ENCODE peak calls at places on chromosomes 2 and 18, in four cellular contexts. H is K562, A is OCI-LY7, L is PC-3. M is an unnamed sample. For H4K20me1, the result is how much of the 10 kb centered on the place peaks cover.

GRCh38 chr2:82340578-82341053 is 2036.1 kb upstream of the LRRTM1 start:
- DNase-seq in H (no peak), A (no peak), L (no peak), M (no peak)

GRCh38 chr2:177334940-177335543 is 57.5 kb upstream of the AGPS start:
- DNase-seq in H (peak), A (peak), L (peak), M (peak)

GRCh38 chr18:45997689-45998088 is 30.6 kb upstream of the EPG5 start:
- DNase-seq in H (no peak), A (no peak), L (no peak), M (no peak)

GRCh38 chr18:23377669-23378469 is 75.2 kb upstream of the RIOK3 start:
- DNase-seq in H (no peak), A (no peak), L (peak), M (peak)

GRCh38 chr2:6025391-6025790 is 333.2 kb downstream of the SOX11 start:
- DNase-seq in H (no peak), A (no peak), L (no peak), M (no peak)

GRCh38 chr2:75505012-75505411 is 55.7 kb downstream of the EVA1A start:
- DNase-seq in H (no peak), A (no peak), L (no peak), M (no peak)

GRCh38 chr2:222753251-222753824 is 81.9 kb downstream of the MOGAT1 start:
- DNase-seq in H (no peak), A (no peak), L (peak), M (no peak)

GRCh38 chr18:5036523-5036922 is 160.5 kb downstream of the AKAIN1 start:
- DNase-seq in H (no peak), A (no peak), L (no peak), M (no peak)

GRCh38 chr2:214934006-214934405 is 124.5 kb upstream of the BARD1 start:
- DNase-seq in H (no peak), A (no peak), L (no peak), M (no peak)

GRCh38 chr2:176830362-176830761 is 382.2 kb upstream of the HNRNPA3 start:
- DNase-seq in H (no peak), A (peak), L (peak), M (no peak)

GRCh38 chr2:212536385-212537310 is 2.0 kb downstream of the ERBB4 start:
- DNase-seq in H (no peak), A (no peak), L (no peak), M (peak)

GRCh38 chr18:395481-396250 is 104.8 kb downstream of the COLEC12 start:
- DNase-seq in H (no peak), A (no peak), L (peak), M (peak)

GRCh38 chr2:105545731-105546622 is 147.1 kb upstream of the FHL2 start:
- DNase-seq in H (peak), A (peak), L (peak), M (peak)

GRCh38 chr2:197042613-197043248 is 116.2 kb upstream of the PGAP1 start:
- DNase-seq in H (no peak), A (no peak), L (peak), M (no peak)

GRCh38 chr18:75341267-75341666 is 86.2 kb downstream of the SMIM21 start:
- DNase-seq in H (no peak), A (no peak), L (no peak), M (no peak)

GRCh38 chr2:118047273-118047898 is 33.5 kb upstream of the CCDC93 start:
- DNase-seq in H (no peak), A (no peak), L (peak), M (peak)

GRCh38 chr18:33751613-33752221 is 173.7 kb downstream of the ASXL3 start:
- DNase-seq in H (no peak), A (peak), L (peak), M (peak)

GRCh38 chr2:40512246-40512645 is 60.4 kb upstream of the SLC8A1 start:
- DNase-seq in H (no peak), A (no peak), L (no peak), M (no peak)

GRCh38 chr18:9708882-9709877 is 1.1 kb downstream of the RAB31 start:
- DNase-seq in H (peak), A (no peak), L (no peak), M (peak)

GRCh38 chr2:239397856-239398470 is 2.9 kb downstream of the HDAC4 start:
- DNase-seq in H (no peak), A (no peak), L (no peak), M (no peak)

GRCh38 chr2:157159221-157159904 is 98.1 kb upstream of the GALNT5 start:
- DNase-seq in H (no peak), A (no peak), L (no peak), M (no peak)

GRCh38 chr2:8193686-8194615 is 487.9 kb upstream of the ID2 start:
- DNase-seq in H (no peak), A (no peak), L (no peak), M (no peak)

GRCh38 chr2:73163522-73164367 is 38.6 kb upstream of the NOTO start:
- DNase-seq in H (peak), A (peak), L (peak), M (peak)

GRCh38 chr2:74250189-74250631 is 51.8 kb downstream of the MTHFD2 start:
- DNase-seq in H (peak), A (peak), L (peak), M (peak)

GRCh38 chr2:119590873-119591272 is 46.6 kb downstream of the CFAP221 start:
- DNase-seq in H (no peak), A (no peak), L (no peak), M (no peak)

GRCh38 chr2:8872821-8873432 is 35.5 kb upstream of the KIDINS220 start:
- DNase-seq in H (peak), A (peak), L (peak), M (peak)

GRCh38 chr18:3726241-3726951 is 276.4 kb downstream of the TGIF1 start:
- DNase-seq in H (no peak), A (peak), L (no peak), M (no peak)

DNA sequence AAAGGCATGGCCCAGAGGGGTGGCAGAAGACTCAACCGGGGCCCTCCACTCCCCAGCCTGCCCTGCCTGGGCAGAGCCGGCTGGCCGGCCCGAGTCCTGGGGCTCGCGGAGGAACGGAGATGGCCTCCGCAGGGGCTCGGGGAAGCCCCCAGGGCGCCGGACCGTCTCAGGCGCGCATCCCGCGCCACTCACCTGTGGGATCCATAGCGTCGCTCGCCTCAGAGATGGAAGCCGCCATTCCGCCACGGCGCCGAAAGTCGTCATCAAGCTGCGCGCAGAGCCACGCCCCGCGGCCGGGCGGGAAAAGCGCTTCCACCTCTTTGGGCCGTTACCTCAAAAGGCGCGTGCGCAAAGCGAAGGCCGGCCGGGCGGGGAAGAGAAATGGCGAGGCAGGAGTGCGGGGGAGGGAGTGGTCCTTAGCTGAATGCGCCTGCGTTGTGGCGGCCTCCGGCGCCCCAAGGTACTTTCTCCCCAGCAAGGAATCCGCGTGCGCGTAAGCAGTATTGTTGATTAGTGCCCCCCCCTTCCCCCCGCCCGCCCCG is at the start of gene SMPD4:
- DNase-seq in H (peak), A (peak), L (peak), M (peak)
- H4K20me1 ChIP-seq in H (under half), A (under half), L (under half), M (under half)

GRCh38 chr2:240442891-240443715 is 7.6 kb downstream of the GPC1 start:
- DNase-seq in H (no peak), A (no peak), L (no peak), M (no peak)
- H4K20me1 ChIP-seq in H (under half), A (under half), L (under half), M (under half)

DNA sequence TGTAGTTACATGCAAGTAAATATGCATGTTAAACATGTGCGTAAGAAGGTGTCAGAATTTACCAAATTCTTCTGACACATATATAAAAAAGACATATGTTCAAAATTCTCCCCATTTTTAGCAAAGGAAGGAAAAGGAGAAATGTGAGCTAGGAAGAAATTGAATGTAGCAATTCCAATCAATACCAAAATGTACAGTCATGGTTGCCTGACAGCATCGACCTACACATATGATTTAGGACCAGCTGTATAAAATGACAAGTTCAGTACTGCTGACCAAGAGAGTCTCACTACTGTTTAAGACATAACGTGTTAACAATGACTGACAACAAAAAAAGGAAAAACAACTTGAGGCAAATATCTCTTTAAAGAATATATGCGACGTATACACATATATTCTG is 154.3 kb downstream of the WDPCP start:
- DNase-seq in H (no peak), A (no peak), L (no peak), M (no peak)
- H4K20me1 ChIP-seq in H (under half), A (under half), L (under half), M (under half)

DNA sequence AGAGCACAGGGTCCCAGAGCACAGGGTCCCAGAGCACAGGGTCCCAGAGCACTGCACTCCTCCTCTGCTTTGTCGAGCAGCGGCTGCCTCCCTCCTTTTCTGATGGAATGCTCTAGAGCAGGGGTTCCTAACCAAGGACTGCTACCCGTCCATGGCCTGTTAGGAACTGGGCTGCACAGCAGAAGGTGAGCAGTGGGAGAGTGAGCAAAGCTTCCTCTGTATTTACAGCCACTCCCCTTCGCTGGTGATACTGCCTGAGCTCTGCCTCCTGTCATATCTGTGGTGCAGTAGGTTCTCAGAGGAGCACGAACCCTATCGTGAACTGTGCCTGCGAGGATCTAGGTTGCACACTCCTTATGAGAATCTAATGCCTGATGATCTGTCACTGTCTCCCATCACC is 33.1 kb upstream of the ADNP2 start:
- DNase-seq in H (no peak), A (no peak), L (no peak), M (no peak)
- H4K20me1 ChIP-seq in H (under half), A (under half), L (under half), M (under half)

GRCh38 chr2:121030523-121030922 is 254.5 kb downstream of the TFCP2L1 start:
- DNase-seq in H (no peak), A (no peak), L (no peak), M (no peak)
- H4K20me1 ChIP-seq in H (under half), A (under half), L (under half), M (under half)

GRCh38 chr2:25331686-25332365 is 9.9 kb downstream of the DNMT3A start:
- DNase-seq in H (no peak), A (no peak), L (no peak), M (no peak)

GRCh38 chr2:25333981-25334380 is 7.7 kb downstream of the DNMT3A start:
- DNase-seq in H (no peak), A (peak), L (no peak), M (no peak)

GRCh38 chr2:25334482-25334881 is 7.2 kb downstream of the DNMT3A start:
- DNase-seq in H (no peak), A (no peak), L (no peak), M (no peak)

GRCh38 chr2:25330937-25331336 is 10.8 kb downstream of the DNMT3A start:
- DNase-seq in H (no peak), A (no peak), L (no peak), M (no peak)

DNA sequence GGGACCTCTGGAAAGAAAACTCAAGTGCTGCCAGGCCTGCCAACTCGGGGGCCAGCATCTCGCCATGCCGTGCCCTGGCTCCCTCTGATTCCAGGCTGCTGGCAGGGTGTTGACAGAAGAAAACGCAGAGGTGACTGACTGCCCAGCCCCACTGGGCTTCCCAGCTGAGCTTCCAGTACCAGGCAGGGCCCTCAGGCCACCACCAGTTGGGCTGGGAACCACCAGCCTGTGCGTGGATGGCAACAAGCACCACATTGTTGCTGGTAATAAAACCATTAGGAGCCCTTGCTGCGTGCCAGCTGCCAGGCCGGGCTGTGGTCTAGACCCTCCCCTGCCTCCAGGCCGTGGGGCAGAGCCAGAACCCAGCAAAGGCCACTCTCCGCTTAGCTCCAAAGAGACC is 9.2 kb downstream of the DNMT3A start:
- DNase-seq in H (no peak), A (no peak), L (no peak), M (no peak)
- H4K20me1 ChIP-seq in H (under half), A (under half), L (under half), M (under half)

GRCh38 chr2:217913415-217913814 is 89.4 kb downstream of the TNS1 start:
- DNase-seq in H (no peak), A (no peak), L (no peak), M (no peak)

GRCh38 chr2:217916504-217917254 is 86.1 kb downstream of the TNS1 start:
- DNase-seq in H (no peak), A (no peak), L (no peak), M (no peak)

GRCh38 chr2:217914078-217914477 is 88.7 kb downstream of the TNS1 start:
- DNase-seq in H (no peak), A (no peak), L (no peak), M (no peak)

GRCh38 chr2:217914878-217915277 is 87.9 kb downstream of the TNS1 start:
- DNase-seq in H (no peak), A (no peak), L (no peak), M (no peak)

GRCh38 chr2:217915706-217916105 is 87.1 kb downstream of the TNS1 start:
- DNase-seq in H (no peak), A (no peak), L (no peak), M (no peak)
- H4K20me1 ChIP-seq in H (under half), A (under half), L (under half), M (under half)

GRCh38 chr2:1731963-1732768 is 12.1 kb downstream of the PXDN start:
- DNase-seq in H (no peak), A (no peak), L (no peak), M (no peak)
- H4K20me1 ChIP-seq in H (under half), A (under half), L (under half), M (under half)

GRCh38 chr18:55506074-55506473 is 81.9 kb downstream of the TCF4 start:
- DNase-seq in H (no peak), A (peak), L (no peak), M (no peak)
- H4K20me1 ChIP-seq in H (under half), A (under half), L (under half), M (under half)

GRCh38 chr2:132582360-132582759 is 87.6 kb downstream of the LYPD1 start:
- DNase-seq in H (no peak), A (no peak), L (peak), M (no peak)

GRCh38 chr2:132586835-132587234 is 83.2 kb downstream of the LYPD1 start:
- DNase-seq in H (no peak), A (no peak), L (no peak), M (no peak)

GRCh38 chr2:132585982-132586608 is 83.9 kb downstream of the LYPD1 start:
- DNase-seq in H (no peak), A (no peak), L (no peak), M (no peak)

GRCh38 chr2:132583666-132584360 is 86.2 kb downstream of the LYPD1 start:
- DNase-seq in H (no peak), A (no peak), L (no peak), M (no peak)

GRCh38 chr2:132584976-132585817 is 84.8 kb downstream of the LYPD1 start:
- DNase-seq in H (no peak), A (no peak), L (no peak), M (no peak)
- H4K20me1 ChIP-seq in H (under half), A (under half), L (under half), M (under half)